ENCODE peak calls at places on chromosomes 3 and 15, in six cellular contexts. C is ELF-1, I is dermis blood vessel endothelial cell, L is kidney glomerular epithelial cell, N is GM19239, P is A172. O is an unnamed sample.

GRCh38 chr15:51327081-51327480 is 11.3 kb downstream of the CYP19A1 start:
- DNase-seq in C (no peak), I (no peak), L (no peak), N (no peak), P (no peak), O (no peak)

GRCh38 chr3:150508401-150508800 is 37.9 kb downstream of the SERP1 start:
- DNase-seq in C (no peak), I (no peak), L (no peak), N (no peak), P (no peak), O (no peak)

GRCh38 chr3:5476403-5476802 is 288.9 kb downstream of the EDEM1 start:
- DNase-seq in C (no peak), I (no peak), L (no peak), N (no peak), P (no peak), O (no peak)

GRCh38 chr15:65829150-65829764 is 37.2 kb upstream of the DENND4A start:
- DNase-seq in C (peak), I (peak), L (peak), N (no peak), P (no peak), O (peak)

GRCh38 chr3:182220013-182220412 is 508.3 kb downstream of the SOX2 start:
- DNase-seq in C (no peak), I (no peak), L (no peak), N (no peak), P (no peak), O (no peak)

GRCh38 chr3:183455064-183455463 is 26.6 kb upstream of the MCF2L2 start:
- DNase-seq in C (no peak), I (peak), L (peak), N (no peak), P (peak), O (peak)

GRCh38 chr15:57662802-57663201 is 43.7 kb upstream of the POLR2M start:
- DNase-seq in C (no peak), I (peak), L (no peak), N (no peak), P (no peak), O (no peak)

GRCh38 chr3:27387625-27388024 is 18.4 kb upstream of the NEK10 start:
- DNase-seq in C (peak), I (no peak), L (no peak), N (no peak), P (no peak), O (no peak)

GRCh38 chr3:171712168-171712938 is 97.9 kb downstream of the PLD1 start:
- DNase-seq in C (no peak), I (peak), L (peak), N (no peak), P (peak), O (peak)

GRCh38 chr15:47661661-47662180 is 55.6 kb upstream of the SEMA6D start:
- DNase-seq in C (no peak), I (no peak), L (no peak), N (no peak), P (no peak), O (no peak)

GRCh38 chr3:15527031-15527459 is 5.5 kb upstream of the COLQ start:
- DNase-seq in C (peak), I (no peak), L (no peak), N (no peak), P (no peak), O (no peak)

GRCh38 chr15:57133127-57133968 is 214.9 kb downstream of the TCF12 start:
- DNase-seq in C (peak), I (peak), L (no peak), N (no peak), P (no peak), O (peak)

GRCh38 chr3:159786489-159787181 is 202.0 kb upstream of the IL12A start:
- DNase-seq in C (no peak), I (no peak), L (no peak), N (no peak), P (no peak), O (no peak)

GRCh38 chr3:58063022-58063421 is 54.8 kb downstream of the FLNB start:
- DNase-seq in C (no peak), I (no peak), L (no peak), N (no peak), P (no peak), O (no peak)

GRCh38 chr3:147458995-147459704 is 50.0 kb downstream of the ZIC1 start:
- DNase-seq in C (no peak), I (no peak), L (no peak), N (no peak), P (no peak), O (no peak)

GRCh38 chr3:148943531-148944200 is 47.7 kb upstream of the GYG1 start:
- DNase-seq in C (no peak), I (peak), L (peak), N (peak), P (peak), O (peak)

GRCh38 chr15:67061811-67062348 is 3.5 kb upstream of the SMAD3 start:
- DNase-seq in C (no peak), I (no peak), L (no peak), N (no peak), P (no peak), O (no peak)

GRCh38 chr3:133301194-133301593 is 98.7 kb upstream of the BFSP2 start:
- DNase-seq in C (no peak), I (peak), L (peak), N (no peak), P (peak), O (peak)

GRCh38 chr15:62402687-62403086 is 237.6 kb upstream of the C2CD4B start:
- DNase-seq in C (no peak), I (no peak), L (no peak), N (no peak), P (no peak), O (no peak)

GRCh38 chr3:44114142-44114541 is 127.5 kb upstream of the TOPAZ1 start:
- DNase-seq in C (peak), I (peak), L (no peak), N (peak), P (no peak), O (peak)

GRCh38 chr3:39990532-39990931 is 181.1 kb downstream of the MYRIP start:
- DNase-seq in C (peak), I (peak), L (peak), N (peak), P (peak), O (peak)

GRCh38 chr15:101255615-101256350 is 3.9 kb upstream of the CHSY1 start:
- DNase-seq in C (peak), I (peak), L (no peak), N (no peak), P (no peak), O (peak)

GRCh38 chr15:80482686-80483085 is 78.5 kb downstream of the ARNT2 start:
- DNase-seq in C (no peak), I (no peak), L (no peak), N (no peak), P (no peak), O (no peak)

GRCh38 chr3:178084938-178085816 is 451.1 kb upstream of the KCNMB2 start:
- DNase-seq in C (peak), I (peak), L (peak), N (no peak), P (peak), O (peak)

GRCh38 chr3:4633078-4634004 is 140.2 kb downstream of the ITPR1 start:
- DNase-seq in C (peak), I (peak), L (peak), N (peak), P (peak), O (peak)

GRCh38 chr3:175070946-175071345 is 211.8 kb downstream of the NAALADL2 start:
- DNase-seq in C (no peak), I (no peak), L (no peak), N (no peak), P (no peak), O (no peak)

GRCh38 chr3:43531835-43532234 is 90.0 kb downstream of the ANO10 start:
- DNase-seq in C (no peak), I (peak), L (peak), N (no peak), P (peak), O (no peak)

GRCh38 chr3:50164056-50164455 is 8.9 kb downstream of the SEMA3F start:
- DNase-seq in C (no peak), I (peak), L (peak), N (no peak), P (peak), O (peak)

GRCh38 chr3:134328147-134328591 is 46.1 kb downstream of the AMOTL2 start:
- DNase-seq in C (peak), I (no peak), L (peak), N (no peak), P (peak), O (no peak)

GRCh38 chr3:13524979-13525669 is 23.8 kb upstream of the FBLN2 start:
- DNase-seq in C (no peak), I (no peak), L (no peak), N (no peak), P (no peak), O (no peak)

O was measured in lung microvascular endothelial cell.